ENCODE peak calls at places on chromosomes 16 and 17, in ten cellular contexts. H is IMR-90, M is suprapubic skin, J is adrenal gland, B is transverse colon, O is tibial nerve, K is A549, U is HCT116, V is spleen, P is sigmoid colon. N is an unnamed sample. For H3K4me1, the result is how much of the 10 kb centered on the place peaks cover.

GRCh38 chr17:71402661-71403141 is 718.1 kb upstream of the SOX9 start:
- DNase-seq in H (no peak), M (no peak), J (no peak), B (no peak), O (no peak), K (peak), U (no peak), V (no peak), P (no peak), N (no peak)

GRCh38 chr17:76968707-76969597 is 100.7 kb downstream of the MGAT5B start:
- DNase-seq in H (no peak), M (no peak), J (no peak), B (peak), O (no peak), K (no peak), U (no peak), V (peak), P (no peak), N (peak)

GRCh38 chr16:55842369-55843104 is 9.6 kb upstream of the CES1 start:
- DNase-seq in H (peak), M (no peak), J (peak), B (no peak), O (no peak), K (peak), U (peak), V (no peak), P (no peak), N (peak)

GRCh38 chr16:1146409-1146808 is 6.5 kb upstream of the CACNA1H start:
- DNase-seq in H (no peak), M (no peak), J (no peak), B (no peak), O (no peak), K (peak), U (no peak), V (no peak), P (no peak), N (no peak)

GRCh38 chr17:62892870-62893338 is 73.1 kb upstream of the TANC2 start:
- DNase-seq in H (peak), M (no peak), J (peak), B (peak), O (no peak), K (peak), U (no peak), V (peak), P (peak), N (no peak)

GRCh38 chr16:68284847-68285246 is 20.5 kb downstream of the SLC7A6 start:
- DNase-seq in H (no peak), M (no peak), J (no peak), B (peak), O (no peak), K (no peak), U (no peak), V (peak), P (no peak), N (no peak)

GRCh38 chr16:660459-661183 is 7.3 kb upstream of the RHOT2 start:
- DNase-seq in H (peak), M (peak), J (peak), B (peak), O (peak), K (peak), U (peak), V (peak), P (peak), N (peak)

GRCh38 chr17:8173056-8173870 is 2.9 kb downstream of the TMEM107 start:
- DNase-seq in H (peak), M (no peak), J (peak), B (peak), O (peak), K (peak), U (peak), V (peak), P (peak), N (peak)

GRCh38 chr16:89123831-89124100 is 30.1 kb downstream of the ACSF3 start:
- DNase-seq in H (no peak), M (no peak), J (no peak), B (no peak), O (no peak), K (no peak), U (no peak), V (peak), P (no peak), N (no peak)

DNA sequence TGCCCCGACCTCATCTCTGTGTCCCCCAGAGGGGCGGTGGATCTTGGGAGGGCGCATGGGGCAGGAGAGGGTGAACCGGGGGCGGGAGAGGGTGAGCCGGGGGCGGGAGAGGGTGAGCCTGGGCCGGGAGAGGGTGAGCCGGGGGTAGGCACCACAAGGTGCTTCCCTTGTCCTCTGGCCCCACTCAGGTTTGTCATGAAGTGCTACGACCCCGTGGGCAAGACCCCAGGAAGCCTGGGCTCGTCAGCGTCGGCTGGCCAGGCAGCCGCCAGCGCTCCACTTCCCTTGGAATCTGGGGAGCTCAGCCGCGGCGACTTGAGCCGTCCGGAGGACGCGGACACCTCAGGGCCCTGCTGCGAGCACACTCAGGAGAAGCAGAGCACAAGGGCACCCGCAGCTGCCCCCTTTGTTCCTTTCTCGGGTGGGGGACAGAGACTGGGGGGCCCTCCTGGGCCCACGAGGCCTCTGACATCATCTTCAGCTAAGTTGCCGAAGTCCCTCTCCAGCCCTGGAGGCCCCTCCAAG is 18.9 kb downstream of the ASPSCR1 start:
- DNase-seq in H (no peak), M (no peak), J (no peak), B (no peak), O (no peak), K (no peak), U (no peak), V (no peak), P (no peak), N (no peak)
- H3K4me1 ChIP-seq in H (under half), M (under half), J (under half), B (under half), O (under half), K (under half), U (under half), V (under half), P (under half), N (under half)

DNA sequence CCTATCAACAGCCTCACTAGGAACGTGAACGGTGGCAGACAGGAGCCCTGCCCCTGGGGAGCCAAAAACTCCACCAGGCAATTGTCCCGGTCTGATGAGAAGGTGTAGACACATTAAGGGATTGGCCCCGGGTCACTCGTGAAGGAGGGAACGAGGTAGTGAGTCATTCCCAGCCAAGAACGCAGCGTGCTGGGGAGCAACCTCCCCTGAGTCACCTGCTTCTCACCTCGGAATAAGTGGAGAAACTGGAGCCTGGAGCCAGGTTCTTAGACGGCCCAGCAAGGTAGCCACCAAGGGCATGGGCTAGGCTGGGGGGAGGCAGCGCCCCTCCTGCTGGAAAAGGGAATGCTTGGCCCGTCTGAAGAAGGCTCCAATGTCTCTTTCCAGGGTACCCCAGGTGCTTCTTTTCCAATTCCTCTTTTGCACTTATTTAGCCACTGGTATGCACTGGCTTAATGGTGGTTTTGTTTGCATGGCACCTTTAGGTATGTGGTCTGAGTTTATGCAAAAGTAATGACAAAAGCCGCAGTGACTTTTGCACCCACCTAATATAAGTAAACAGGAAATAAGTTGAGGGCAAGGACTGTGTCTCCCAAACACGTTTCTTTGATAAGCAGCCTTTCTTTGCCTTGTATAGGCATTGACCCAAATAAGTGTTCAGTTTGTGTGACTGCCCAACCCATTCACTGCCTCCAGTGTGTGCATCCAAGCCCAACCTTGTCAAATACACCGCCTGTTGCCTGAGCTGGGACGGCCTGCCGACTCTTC is 1.8 kb upstream of the HELZ start:
- DNase-seq in H (peak), M (no peak), J (peak), B (peak), O (no peak), K (peak), U (peak), V (peak), P (no peak), N (peak)
- TF ChIP-seq POLR2A in H (no peak), M (no peak), J (no peak), B (peak), O (no peak), K (no peak), U (no peak), V (no peak), P (no peak), N (no peak)

DNA sequence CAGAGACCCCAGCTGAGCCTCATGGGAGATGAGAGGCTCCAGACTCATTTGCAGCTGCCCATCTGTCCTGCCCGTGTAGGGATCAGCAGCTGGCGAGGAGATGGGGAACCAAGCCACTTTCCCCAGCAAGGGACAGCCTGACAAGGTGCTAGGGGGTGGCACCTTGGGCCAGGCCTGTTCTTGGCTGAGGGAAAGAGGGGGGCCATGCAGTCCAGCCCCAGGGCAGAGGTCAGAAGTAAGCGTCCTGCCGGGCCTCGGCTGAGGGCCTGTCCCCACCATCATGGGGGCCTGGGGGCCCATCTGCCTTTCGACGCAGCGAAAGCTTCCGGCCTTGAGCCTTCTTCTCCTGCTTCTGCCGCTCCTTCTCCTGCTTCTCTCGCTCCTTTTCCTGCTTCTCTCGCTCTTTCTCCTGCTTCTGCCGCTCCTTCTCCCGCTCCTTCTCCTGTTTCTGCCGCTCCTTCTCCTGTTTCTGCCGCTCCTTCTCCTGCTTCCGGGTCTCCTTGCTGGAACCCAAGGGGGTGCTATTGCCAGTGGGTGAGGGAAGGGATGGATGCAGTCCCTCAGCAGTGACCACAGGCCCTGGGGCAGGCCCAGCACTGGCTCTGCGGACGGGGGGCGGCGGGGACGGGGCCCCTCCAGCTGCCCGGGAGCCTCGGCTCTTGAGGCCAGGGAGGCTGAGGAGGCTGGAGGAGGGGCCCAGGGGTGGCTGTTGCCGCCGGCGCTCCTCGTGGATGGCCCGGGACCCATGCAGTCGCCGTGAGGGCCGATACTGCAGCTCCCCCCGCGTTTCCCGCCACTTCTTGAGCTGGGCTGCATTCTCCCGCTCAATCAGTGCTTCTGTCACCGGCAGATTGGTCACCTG is 2.8 kb upstream of the CD2BP2 start:
- DNase-seq in H (no peak), M (no peak), J (no peak), B (no peak), O (no peak), K (no peak), U (no peak), V (peak), P (no peak), N (no peak)
- TF ChIP-seq CTCF in H (no peak), M (no peak), J (no peak), B (no peak), O (no peak), K (no peak), U (no peak), V (no peak), P (no peak), N (no peak)

GRCh38 chr17:79791354-79792123 is 5.3 kb downstream of the CBX8 start:
- DNase-seq in H (no peak), M (no peak), J (no peak), B (no peak), O (no peak), K (no peak), U (no peak), V (no peak), P (no peak), N (no peak)
- H3K4me1 ChIP-seq in H (under half), M (under half), J (under half), B (under half), O (half or more), K (under half), U (under half), V (half or more), P (under half), N (under half)

GRCh38 chr17:14300628-14301278 is at the start of gene HS3ST3B1:
- DNase-seq in H (peak), M (peak), J (peak), B (peak), O (peak), K (peak), U (peak), V (peak), P (peak), N (peak)
- TF ChIP-seq POLR2A in H (peak), M (peak), J (peak), B (peak), O (peak), K (peak), U (peak), V (no peak), P (no peak), N (peak)

DNA sequence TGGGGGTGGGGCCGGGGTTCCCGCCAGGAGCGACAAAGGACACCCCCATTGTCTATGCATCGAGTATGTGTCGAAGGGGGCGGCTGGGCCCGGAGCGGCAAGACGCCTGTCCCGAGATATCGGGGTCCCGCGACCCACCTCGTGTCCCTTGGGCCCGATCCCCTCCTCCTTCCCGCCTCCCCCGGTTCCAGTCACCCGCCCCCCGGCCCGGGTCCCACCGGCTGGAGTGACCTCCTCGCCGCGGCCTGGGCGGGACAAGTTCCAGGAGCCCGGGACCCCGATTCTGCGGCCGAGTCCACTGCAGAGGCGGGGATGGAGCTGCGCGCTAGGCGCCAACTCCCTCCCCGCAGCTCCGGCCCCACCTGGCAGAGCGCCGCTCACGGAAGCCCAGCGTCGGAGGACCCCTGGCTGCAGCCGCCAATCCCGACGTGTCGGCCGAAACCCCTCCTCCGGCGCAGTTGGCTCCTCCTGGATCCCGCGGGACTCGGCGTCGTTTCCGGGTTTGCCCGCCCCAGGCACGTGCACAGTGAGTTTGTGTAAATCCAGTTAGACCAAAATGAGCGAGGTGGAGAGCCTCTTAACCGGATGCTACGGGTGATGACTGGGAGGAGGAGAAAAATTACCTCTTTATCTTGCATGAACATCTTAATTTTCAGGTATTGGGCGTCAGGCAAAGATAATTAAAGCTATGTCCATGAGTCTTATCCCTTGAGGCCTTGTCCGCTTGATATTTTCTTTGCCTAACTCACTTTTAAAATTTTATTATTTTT is at the start of gene NMRAL1:
- DNase-seq in H (peak), M (peak), J (peak), B (peak), O (peak), K (peak), U (peak), V (peak), P (peak), N (peak)
- TF ChIP-seq CTCF in H (no peak), M (no peak), J (no peak), B (no peak), O (no peak), K (no peak), U (no peak), V (no peak), P (no peak), N (no peak)